ENCODE peak calls at places on chromosomes 16 and 17, in six cellular contexts. W, Z, R, O, L and M are unnamed samples.
A peak's percentile ranks its signal among the peaks of the same experiment; 100 is the strongest.

GRCh38 chr16:15949210-15950166 is at the start of gene ABCC1:
- DNase-seq in Z (no peak), O (no peak), R (peak; percentile 83), L (no peak), W (peak; percentile 49), M (peak; percentile 69)

GRCh38 chr16:64964126-64964540 is 157.7 kb downstream of the CDH11 start:
- DNase-seq in R (no peak), L (no peak), Z (no peak), O (no peak), W (peak; percentile 78), M (no peak)

GRCh38 chr17:51152766-51153209 is 571 bp upstream of the NME1 start:
- DNase-seq in Z (no peak), L (no peak), R (no peak), O (no peak), W (peak; percentile 44), M (no peak)

GRCh38 chr16:88382491-88383400 is at the start of gene ZNF469:
- DNase-seq in O (no peak), L (no peak), W (peak; percentile 52), R (no peak), Z (no peak), M (no peak)

GRCh38 chr16:51180719-51181494 is 29.8 kb upstream of the SALL1 start:
- DNase-seq in L (no peak), O (no peak), W (no peak), R (no peak), Z (no peak), M (no peak)

GRCh38 chr17:77814091-77814772 is 144.3 kb upstream of the TNRC6C start:
- DNase-seq in R (no peak), O (no peak), L (no peak), Z (no peak), W (no peak), M (no peak)

GRCh38 chr16:14358697-14359305 is 271.3 kb downstream of the PARN start:
- DNase-seq in O (no peak), Z (no peak), L (no peak), W (no peak), R (no peak), M (no peak)

GRCh38 chr16:85765273-85765672 is 14.4 kb upstream of the C16orf74 start:
- DNase-seq in Z (no peak), O (no peak), W (no peak), R (no peak), L (no peak), M (no peak)

GRCh38 chr16:55263271-55264250 is 60.4 kb upstream of the IRX6 start:
- DNase-seq in O (no peak), W (no peak), R (no peak), L (no peak), Z (no peak), M (no peak)

GRCh38 chr17:1577186-1577585 is 14.6 kb upstream of the PITPNA start:
- DNase-seq in R (no peak), W (peak; percentile 95), L (peak; percentile 56), O (peak; percentile 77), Z (peak; percentile 40), M (no peak)

GRCh38 chr17:79965806-79966205 is 69.9 kb downstream of the TBC1D16 start:
- DNase-seq in Z (no peak), R (no peak), W (no peak), L (peak; percentile 71), O (no peak), M (no peak)

GRCh38 chr16:66485361-66485760 is 58.3 kb downstream of the BEAN1 start:
- DNase-seq in L (no peak), O (no peak), W (no peak), R (no peak), Z (no peak), M (no peak)

GRCh38 chr17:62653831-62654829 is 26.7 kb downstream of the MRC2 start:
- DNase-seq in R (no peak), Z (no peak), W (peak; percentile 60), L (no peak), O (no peak), M (no peak)

GRCh38 chr16:1794221-1794871 is 841 bp upstream of the IGFALS start:
- DNase-seq in O (no peak), R (no peak), L (no peak), W (no peak), Z (no peak), M (no peak)

GRCh38 chr16:71762186-71762585 is 37.7 kb upstream of the PHLPP2 start:
- DNase-seq in L (no peak), Z (no peak), O (no peak), R (no peak), W (peak; percentile 69), M (no peak)

GRCh38 chr16:73396556-73396955 is 348.6 kb upstream of the ZFHX3 start:
- DNase-seq in Z (no peak), O (no peak), L (no peak), R (no peak), W (no peak), M (no peak)

GRCh38 chr17:68698761-68699160 is 97.6 kb upstream of the FAM20A start:
- DNase-seq in L (no peak), O (no peak), R (no peak), W (no peak), Z (no peak), M (no peak)

GRCh38 chr17:47707056-47707791 is 13.3 kb downstream of the TBKBP1 start:
- DNase-seq in W (no peak), R (no peak), Z (no peak), L (no peak), O (no peak), M (no peak)

GRCh38 chr17:41919840-41920579 is 1.3 kb upstream of the ACLY start:
- DNase-seq in W (no peak), R (no peak), L (no peak), O (no peak), Z (no peak), M (no peak)